ENCODE peak calls at places on chromosomes 12 and 14, in nine cellular contexts. B is hepatocyte, K is GM23248, A is GM23338, S is SK-N-SH, X is OCI-LY7, W is PC-9, V is HCT116, M is PC-3. G is an unnamed sample.

GRCh38 chr12:60577607-60578006 is 981.8 kb downstream of the SLC16A7 start:
- DNase-seq in K (no peak), A (no peak), B (peak; percentile 23), M (no peak), X (no peak), V (no peak), W (no peak), S (no peak), G (no peak)

GRCh38 chr14:24851837-24852236 is 198.1 kb downstream of the STXBP6 start:
- DNase-seq in A (no peak), W (no peak), M (no peak), K (peak; percentile 60), S (no peak), V (no peak), B (no peak), X (no peak), G (no peak)

GRCh38 chr12:50980545-50980944 is 28.2 kb downstream of the HIGD1C start:
- DNase-seq in S (no peak), K (no peak), A (no peak), W (no peak), X (no peak), B (no peak), M (no peak), V (no peak), G (no peak)

GRCh38 chr12:80708535-80709328 is 1.3 kb downstream of the MYF6 start:
- DNase-seq in B (no peak), A (peak; percentile 60), V (no peak), X (no peak), M (no peak), W (no peak), S (no peak), K (no peak), G (no peak)

GRCh38 chr12:81811066-81811777 is 52.1 kb upstream of the PPFIA2 start:
- DNase-seq in S (no peak), M (no peak), X (no peak), A (peak; percentile 47), B (no peak), K (peak; percentile 42), V (no peak), W (no peak), G (no peak)

GRCh38 chr12:131699434-131699833 is 11.5 kb upstream of the SFSWAP start:
- DNase-seq in X (no peak), S (no peak), W (no peak), A (no peak), M (peak; percentile 74), V (no peak), B (no peak), K (peak; percentile 50), G (no peak)

GRCh38 chr14:29857545-29857944 is 70.1 kb downstream of the PRKD1 start:
- DNase-seq in B (no peak), K (no peak), A (no peak), M (no peak), W (no peak), X (no peak), S (no peak), V (no peak), G (no peak)

GRCh38 chr12:68336754-68337343 is 4.7 kb upstream of the MDM1 start:
- DNase-seq in M (peak; percentile 88), A (no peak), W (no peak), V (no peak), S (peak; percentile 38), X (no peak), B (no peak), K (no peak), G (no peak)

GRCh38 chr12:81167694-81168093 is 89.8 kb downstream of the ACSS3 start:
- DNase-seq in A (peak; percentile 32), V (no peak), K (peak; percentile 12), S (no peak), B (no peak), W (no peak), M (peak; percentile 14), X (no peak), G (no peak)

GRCh38 chr12:11978985-11979384 is 91.8 kb upstream of the BCL2L14 start:
- DNase-seq in B (no peak), X (no peak), A (no peak), V (no peak), K (peak; percentile 69), W (no peak), S (no peak), M (peak; percentile 73), G (no peak)

GRCh38 chr12:64669270-64669842 is 59.1 kb downstream of the RASSF3 start:
- DNase-seq in K (no peak), X (peak; percentile 77), V (no peak), A (peak; percentile 42), W (peak; percentile 58), S (peak; percentile 47), M (peak; percentile 41), B (no peak), G (peak; percentile 59)

GRCh38 chr12:77842430-77842829 is 11.7 kb downstream of the NAV3 start:
- DNase-seq in X (no peak), K (no peak), V (no peak), A (no peak), M (peak; percentile 14), S (no peak), B (peak; percentile 24), W (peak; percentile 14), G (no peak)

DNA sequence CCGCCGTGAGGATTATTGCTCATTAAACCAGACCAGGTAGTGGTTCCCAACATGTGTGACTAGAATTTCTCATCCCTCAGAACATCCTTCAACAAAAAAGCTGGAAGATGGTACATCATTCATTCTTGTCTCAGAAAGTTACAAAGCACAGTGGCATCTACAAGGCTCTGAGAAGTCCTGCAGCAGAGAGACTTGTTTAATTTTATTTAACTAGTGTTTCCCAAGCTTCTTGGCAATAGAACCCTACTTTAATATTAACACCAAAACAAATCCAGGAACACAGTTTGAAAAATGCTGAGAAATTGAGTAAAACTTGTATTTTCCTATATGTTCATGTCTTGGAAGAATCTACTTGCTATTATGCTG is 54.8 kb downstream of the PLXNC1 start:
- DNase-seq in B (no peak), A (no peak), S (no peak), K (no peak), W (no peak), V (no peak), M (no peak), X (no peak), G (no peak)
- H3K9me2 ChIP-seq in B (no peaks in the 10 kb centered on the region), A (peaks cover 6% of the 10 kb centered on the region), S (no peaks in the 10 kb centered on the region), K (no peaks in the 10 kb centered on the region), W (no peaks in the 10 kb centered on the region), V (no peaks in the 10 kb centered on the region), M (no peaks in the 10 kb centered on the region), X (no peaks in the 10 kb centered on the region), G (no peaks in the 10 kb centered on the region)

DNA sequence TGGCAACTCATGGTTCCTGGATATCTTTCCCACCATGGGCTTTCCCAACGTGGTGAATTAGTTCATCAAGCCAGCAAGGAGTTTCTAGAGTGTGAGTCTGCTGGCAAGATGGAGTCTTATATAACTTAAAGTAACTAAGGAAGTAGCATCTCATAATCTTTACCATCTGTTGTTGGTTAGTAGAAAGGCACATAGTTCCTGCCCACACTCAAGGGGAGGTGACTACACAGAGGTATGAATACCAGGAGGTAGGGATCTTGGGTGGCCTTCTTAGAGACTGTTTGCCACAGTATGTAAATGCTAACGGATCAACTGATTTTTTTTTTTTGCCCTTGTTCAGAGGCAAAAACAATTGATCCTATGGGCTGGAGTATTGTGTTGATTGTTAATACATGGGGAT is 446.9 kb downstream of the ATP23 start:
- DNase-seq in X (no peak), V (no peak), S (no peak), W (no peak), B (no peak), A (no peak), K (peak; percentile 27), M (no peak), G (no peak)
- H2AFZ ChIP-seq in X (no peak overlapping the region), V (no peak overlapping the region), S (peak overlapping the region; percentile 21), W (peak overlapping the region; percentile 39), B (no peak overlapping the region), A (no peak overlapping the region), K (peak overlapping the region; percentile 41), M (no peak overlapping the region), G (no peak overlapping the region)

GRCh38 chr14:102591944-102592772 is at the start of gene RCOR1:
- DNase-seq in V (peak; percentile 93), S (peak; percentile 99), A (peak; percentile 98), B (peak; percentile 99), X (peak; percentile 98), M (peak; percentile 97), K (peak; percentile 99), W (peak; percentile 100), G (peak; percentile 100)

GRCh38 chr14:102594514-102595175 is 2.2 kb downstream of the RCOR1 start:
- DNase-seq in S (peak; percentile 75), X (peak; percentile 90), W (peak; percentile 76), K (peak; percentile 83), V (peak; percentile 63), B (peak; percentile 80), M (peak; percentile 79), A (peak; percentile 85), G (peak; percentile 96)

GRCh38 chr14:102591372-102591943 is 991 bp upstream of the RCOR1 start:
- DNase-seq in M (no peak), W (peak; percentile 47), B (peak; percentile 56), X (peak; percentile 66), S (peak; percentile 67), V (no peak), K (peak; percentile 54), A (peak; percentile 68), G (peak; percentile 81)

GRCh38 chr14:102593841-102594170 is 1.4 kb downstream of the RCOR1 start:
- DNase-seq in V (no peak), M (no peak), A (no peak), K (no peak), S (no peak), X (no peak), W (no peak), B (no peak), G (peak; percentile 67)

GRCh38 chr14:102592969-102593840 is 756 bp downstream of the RCOR1 start:
- DNase-seq in B (peak; percentile 67), V (no peak), W (peak; percentile 62), K (peak; percentile 84), M (peak; percentile 28), A (peak; percentile 60), S (peak; percentile 82), X (peak; percentile 68), G (peak; percentile 76)
- H3K9me2 ChIP-seq in B (no peaks in the 10 kb centered on the region), V (no peaks in the 10 kb centered on the region), W (no peaks in the 10 kb centered on the region), K (no peaks in the 10 kb centered on the region), M (no peaks in the 10 kb centered on the region), A (no peaks in the 10 kb centered on the region), S (no peaks in the 10 kb centered on the region), X (no peaks in the 10 kb centered on the region), G (no peaks in the 10 kb centered on the region)

GRCh38 chr14:89621009-89621421 is 204.0 kb upstream of the FOXN3 start:
- DNase-seq in W (no peak), B (no peak), M (no peak), X (peak; percentile 36), K (no peak), V (no peak), A (no peak), S (no peak), G (no peak)

GRCh38 chr14:89621791-89622638 is 205.0 kb upstream of the FOXN3 start:
- DNase-seq in S (no peak), B (no peak), W (no peak), K (no peak), V (no peak), A (no peak), M (no peak), X (no peak), G (no peak)

GRCh38 chr14:89619616-89620273 is 202.7 kb upstream of the FOXN3 start:
- DNase-seq in S (no peak), B (no peak), K (no peak), M (no peak), V (no peak), A (no peak), W (no peak), X (peak; percentile 7), G (no peak)

GRCh38 chr14:89618821-89619551 is 202.0 kb upstream of the FOXN3 start:
- DNase-seq in K (peak; percentile 89), W (no peak), V (peak; percentile 13), B (peak; percentile 86), X (peak; percentile 86), M (peak; percentile 58), S (peak; percentile 96), A (peak; percentile 84), G (peak; percentile 82)

GRCh38 chr14:89620436-89620835 is 203.4 kb upstream of the FOXN3 start:
- DNase-seq in W (no peak), V (no peak), K (no peak), B (no peak), S (no peak), X (no peak), A (no peak), M (no peak), G (no peak)
- H2AFZ ChIP-seq in W (no peak overlapping the region), V (no peak overlapping the region), K (no peak overlapping the region), B (no peak overlapping the region), S (no peak overlapping the region), X (peak overlapping the region; percentile 96), A (peak overlapping the region; percentile 19), M (no peak overlapping the region), G (no peak overlapping the region)

G was measured in Karpas-422.